ENCODE peak calls at places on chromosomes 7 and 10, in eight cellular contexts. R is hypothalamus; G is GM23248; V is tibial artery; Q is activated CD8-positive, alpha-beta memory T cell treated with anti-CD3 and anti-CD28 coated beads for 24 hours; S is EH; B is suprapubic skin; N is M059J. X is an unnamed sample.

GRCh38 chr7:142689439-142690168 is 59.7 kb upstream of the PRSS1 start:
- DNase-seq in G (no peak), S (no peak), V (no peak), N (no peak), Q (no peak), R (no peak), B (no peak), X (no peak)

GRCh38 chr7:149785983-149786382 is 12.6 kb upstream of the ZNF467 start:
- DNase-seq in N (no peak), S (no peak), V (no peak), Q (no peak), B (no peak), R (no peak), G (no peak), X (no peak)

GRCh38 chr7:106394526-106394925 is 109.7 kb upstream of the NAMPT start:
- DNase-seq in N (no peak), Q (no peak), B (no peak), S (no peak), G (peak), V (no peak), R (no peak), X (no peak)

GRCh38 chr10:5252177-5253037 is 55.8 kb downstream of the AKR1C4 start:
- DNase-seq in S (peak), G (peak), N (peak), V (no peak), Q (no peak), B (no peak), R (no peak), X (no peak)

GRCh38 chr10:127034790-127035189 is 129.6 kb downstream of the DOCK1 start:
- DNase-seq in G (no peak), Q (no peak), V (no peak), B (no peak), S (no peak), R (no peak), N (no peak), X (no peak)

GRCh38 chr10:95896066-95896850 is 11.5 kb upstream of the CC2D2B start:
- DNase-seq in S (no peak), G (no peak), V (no peak), R (no peak), B (no peak), Q (no peak), N (no peak), X (no peak)

GRCh38 chr10:132971448-132972148 is 29.2 kb upstream of the CFAP46 start:
- DNase-seq in Q (no peak), V (peak), G (no peak), S (no peak), R (no peak), N (no peak), B (peak), X (no peak)

GRCh38 chr10:126390324-126390723 is 2.0 kb upstream of the ADAM12 start:
- DNase-seq in R (no peak), S (no peak), B (no peak), Q (no peak), N (no peak), V (no peak), G (no peak), X (no peak)

GRCh38 chr7:144768633-144769032 is 67.2 kb downstream of the TPK1 start:
- DNase-seq in V (no peak), S (no peak), R (no peak), B (no peak), Q (no peak), N (no peak), G (no peak), X (no peak)

GRCh38 chr10:77038412-77038806 is 599.2 kb downstream of the KCNMA1 start:
- DNase-seq in R (no peak), N (no peak), V (no peak), G (no peak), B (no peak), Q (no peak), S (peak), X (no peak)

GRCh38 chr10:72688208-72688651 is 3.7 kb upstream of the MCU start:
- DNase-seq in N (peak), G (peak), R (no peak), V (no peak), Q (no peak), S (peak), B (no peak), X (peak)

GRCh38 chr10:69268761-69269416 is 9.4 kb upstream of the HK1 start:
- DNase-seq in G (peak), B (no peak), N (no peak), Q (no peak), S (peak), V (no peak), R (no peak), X (peak)

GRCh38 chr7:14834888-14835287 is 67.7 kb downstream of the DGKB start:
- DNase-seq in Q (no peak), R (no peak), G (peak), N (no peak), V (no peak), B (no peak), S (peak), X (no peak)

GRCh38 chr10:96225119-96225518 is 46.2 kb downstream of the BLNK start:
- DNase-seq in B (no peak), R (no peak), Q (no peak), G (no peak), S (no peak), V (no peak), N (no peak), X (no peak)

GRCh38 chr7:114934074-114934473 is 12.2 kb downstream of the MDFIC start:
- DNase-seq in G (no peak), N (no peak), Q (no peak), R (no peak), S (no peak), B (no peak), V (no peak), X (no peak)

GRCh38 chr7:158650821-158651225 is 53.8 kb downstream of the NCAPG2 start:
- DNase-seq in S (peak), Q (no peak), N (peak), B (no peak), G (peak), R (no peak), V (no peak), X (peak)

GRCh38 chr7:52005613-52006012 is 689.0 kb upstream of the COBL start:
- DNase-seq in B (no peak), R (no peak), V (no peak), N (no peak), Q (no peak), G (no peak), S (no peak), X (no peak)

GRCh38 chr7:115449689-115450088 is 527.8 kb downstream of the MDFIC start:
- DNase-seq in B (no peak), R (no peak), N (no peak), G (no peak), Q (no peak), S (peak), V (no peak), X (no peak)

GRCh38 chr7:37818023-37818422 is 30.4 kb upstream of the NME8 start:
- DNase-seq in R (no peak), B (no peak), V (no peak), N (no peak), Q (no peak), S (no peak), G (no peak), X (no peak)

GRCh38 chr10:32149257-32149955 is 93.2 kb upstream of the KIF5B start:
- DNase-seq in R (no peak), V (peak), N (peak), B (peak), S (peak), Q (no peak), G (peak), X (peak)

GRCh38 chr7:152854386-152854785 is 94.8 kb downstream of the ACTR3B start:
- DNase-seq in S (no peak), G (no peak), V (no peak), B (no peak), N (no peak), Q (no peak), R (no peak), X (no peak)

GRCh38 chr7:21903074-21903786 is 42.5 kb downstream of the CDCA7L start:
- DNase-seq in B (no peak), Q (no peak), R (no peak), N (no peak), S (no peak), V (no peak), G (no peak), X (peak)

GRCh38 chr10:61612451-61612850 is 50.3 kb upstream of the CABCOCO1 start:
- DNase-seq in N (no peak), G (no peak), Q (no peak), V (no peak), B (no peak), S (no peak), R (no peak), X (no peak)

GRCh38 chr7:137990251-137990901 is 11.5 kb downstream of the CREB3L2 start:
- DNase-seq in B (no peak), G (peak), Q (no peak), V (no peak), R (no peak), N (peak), S (peak), X (peak)

GRCh38 chr7:123352226-123352550 is 152.4 kb upstream of the SLC13A1 start:
- DNase-seq in V (no peak), N (no peak), B (no peak), S (no peak), R (no peak), G (no peak), Q (no peak), X (no peak)

GRCh38 chr10:61897671-61898434 is 3.6 kb upstream of the ARID5B start:
- DNase-seq in B (no peak), G (peak), N (peak), R (peak), S (peak), Q (no peak), V (no peak), X (peak)

GRCh38 chr10:71127773-71128172 is 84.6 kb upstream of the UNC5B start:
- DNase-seq in G (no peak), S (no peak), B (peak), N (no peak), Q (peak), V (no peak), R (no peak), X (no peak)

X was measured in mesenchymal stem cell.